ENCODE peak calls at places on chromosomes 3 and 15, in ten cellular contexts. F, A, R, Q, S, B, W, V, I and X are unnamed samples.

GRCh38 chr3:187919018-187919417 is 173.8 kb upstream of the BCL6 start:
- DNase-seq in I (no peak), V (no peak), S (peak; percentile 66), B (no peak), F (no peak), W (no peak), A (peak; percentile 75), R (no peak), Q (no peak), X (peak; percentile 39)

GRCh38 chr15:98263787-98264186 is 303.3 kb downstream of the ARRDC4 start:
- DNase-seq in A (no peak), F (no peak), Q (no peak), B (no peak), S (no peak), R (no peak), V (no peak), I (no peak), W (no peak), X (no peak)

GRCh38 chr3:196169836-196170240 is 41.4 kb downstream of the ZDHHC19 start:
- DNase-seq in F (no peak), A (no peak), Q (no peak), B (no peak), S (no peak), R (no peak), V (no peak), W (no peak), I (no peak), X (no peak)

GRCh38 chr3:74693696-74694393 is 79.4 kb upstream of the CNTN3 start:
- DNase-seq in Q (no peak), V (no peak), R (no peak), I (no peak), A (no peak), W (no peak), B (no peak), F (no peak), S (no peak), X (no peak)

GRCh38 chr3:52315977-52316764 is at the start of gene DNAH1:
- DNase-seq in V (peak; percentile 56), R (no peak), F (peak; percentile 32), W (no peak), B (no peak), S (no peak), I (no peak), A (no peak), Q (no peak), X (no peak)

GRCh38 chr3:62101488-62101887 is 271.9 kb downstream of the FEZF2 start:
- DNase-seq in S (no peak), I (no peak), A (no peak), Q (peak; percentile 77), B (peak; percentile 23), F (no peak), R (no peak), V (no peak), W (no peak), X (no peak)

GRCh38 chr15:48544816-48545215 is 100.7 kb downstream of the FBN1 start:
- DNase-seq in A (peak; percentile 70), S (no peak), B (no peak), F (no peak), V (no peak), W (no peak), R (no peak), I (peak; percentile 49), Q (peak; percentile 38), X (no peak)

GRCh38 chr3:195891431-195892104 is 16.8 kb downstream of the TNK2 start:
- DNase-seq in I (no peak), V (no peak), Q (no peak), W (no peak), B (no peak), A (no peak), F (no peak), S (no peak), R (no peak), X (no peak)

GRCh38 chr3:157148123-157148889 is 11.6 kb downstream of the CCNL1 start:
- DNase-seq in S (no peak), F (no peak), A (no peak), I (no peak), B (no peak), V (no peak), Q (no peak), W (no peak), R (no peak), X (no peak)

GRCh38 chr3:49058011-49058410 is 28.8 kb upstream of the IMPDH2 start:
- DNase-seq in F (no peak), B (no peak), S (no peak), A (peak; percentile 22), V (no peak), W (no peak), Q (no peak), R (no peak), I (no peak), X (no peak)

GRCh38 chr3:110314512-110315114 is 757.0 kb upstream of the NECTIN3 start:
- DNase-seq in B (peak; percentile 24), I (peak; percentile 56), W (peak; percentile 56), V (peak; percentile 54), Q (peak; percentile 72), S (peak; percentile 51), F (peak; percentile 51), R (peak; percentile 4), A (peak; percentile 54), X (peak; percentile 63)

GRCh38 chr15:85527907-85528306 is 147.5 kb downstream of the AKAP13 start:
- DNase-seq in B (peak; percentile 65), A (peak; percentile 87), I (peak; percentile 29), S (no peak), W (peak; percentile 31), F (no peak), R (peak; percentile 18), V (no peak), Q (peak; percentile 69), X (peak; percentile 82)

GRCh38 chr3:122975163-122975923 is 52.2 kb downstream of the SEMA5B start:
- DNase-seq in B (peak; percentile 64), F (no peak), S (no peak), A (peak; percentile 58), V (peak; percentile 61), W (no peak), I (peak; percentile 81), Q (peak; percentile 56), R (no peak), X (peak; percentile 69)

GRCh38 chr15:41607033-41607432 is 48.0 kb downstream of the TYRO3 start:
- DNase-seq in B (peak; percentile 78), V (no peak), F (no peak), S (no peak), I (peak; percentile 94), R (peak; percentile 75), W (no peak), Q (peak; percentile 96), A (peak; percentile 88), X (peak; percentile 53)